ENCODE peak calls at places on chromosomes 5 and 9, in eight cellular contexts. I is ascending aorta; N is endodermal cell; Z is nucleus accumbens; X is dorsolateral prefrontal cortex; Y is activated naive CD4-positive, alpha-beta T cell treated with anti-CD3 and anti-CD28 coated beads for 36 hours; O is CD4-positive, alpha-beta T cell; R is left ventricle myocardium inferior. S is an unnamed sample.

GRCh38 chr5:159833846-159834245 is 82.4 kb upstream of the ADRA1B start:
- DNase-seq in I (no peak), N (no peak), Z (no peak), X (no peak), Y (no peak), O (no peak), R (no peak), S (no peak)

GRCh38 chr5:139395844-139396640 is 1.1 kb upstream of the PROB1 start:
- DNase-seq in I (no peak), N (peak; percentile 71), Z (no peak), X (no peak), Y (no peak), O (no peak), R (no peak), S (no peak)

GRCh38 chr9:97398999-97399758 is 12.7 kb upstream of the TDRD7 start:
- DNase-seq in I (peak; percentile 76), N (peak; percentile 95), Z (no peak), X (no peak), Y (peak; percentile 71), O (peak; percentile 63), R (peak; percentile 69), S (no peak)

GRCh38 chr5:145568581-145568980 is 266.6 kb downstream of the PRELID2 start:
- DNase-seq in I (no peak), N (no peak), Z (no peak), X (no peak), Y (no peak), O (no peak), R (no peak), S (no peak)

GRCh38 chr5:6525910-6526309 is 77.3 kb downstream of the UBE2QL1 start:
- DNase-seq in I (no peak), N (peak; percentile 81), Z (no peak), X (peak; percentile 45), Y (peak; percentile 16), O (no peak), R (no peak), S (no peak)

GRCh38 chr9:98168952-98169488 is 23.4 kb downstream of the CORO2A start:
- DNase-seq in I (no peak), N (peak; percentile 83), Z (no peak), X (peak; percentile 87), Y (no peak), O (no peak), R (peak; percentile 57), S (no peak)

GRCh38 chr9:136061405-136061804 is 33.7 kb downstream of the NACC2 start:
- DNase-seq in I (no peak), N (no peak), Z (no peak), X (no peak), Y (no peak), O (no peak), R (peak; percentile 6), S (no peak)

GRCh38 chr5:58240286-58240685 is 219.6 kb downstream of the PLK2 start:
- DNase-seq in I (no peak), N (no peak), Z (no peak), X (no peak), Y (no peak), O (no peak), R (no peak), S (no peak)

GRCh38 chr5:125976421-125977060 is 446.7 kb upstream of the GRAMD2B start:
- DNase-seq in I (no peak), N (no peak), Z (no peak), X (no peak), Y (no peak), O (no peak), R (no peak), S (no peak)

GRCh38 chr5:6111131-6111530 is 267.2 kb downstream of the MED10 start:
- DNase-seq in I (no peak), N (no peak), Z (no peak), X (no peak), Y (no peak), O (no peak), R (no peak), S (no peak)

GRCh38 chr9:137365552-137366444 is 57.2 kb downstream of the EXD3 start:
- DNase-seq in I (peak; percentile 39), N (no peak), Z (no peak), X (no peak), Y (no peak), O (no peak), R (no peak), S (no peak)

GRCh38 chr5:135551593-135552447 is 16.1 kb upstream of the NEUROG1 start:
- DNase-seq in I (peak; percentile 82), N (peak; percentile 92), Z (peak; percentile 12), X (peak; percentile 64), Y (peak; percentile 82), O (peak; percentile 29), R (peak; percentile 29), S (no peak)

GRCh38 chr5:95870105-95870672 is 47.7 kb upstream of the GLRX start:
- DNase-seq in I (no peak), N (no peak), Z (no peak), X (no peak), Y (peak; percentile 65), O (no peak), R (no peak), S (no peak)

GRCh38 chr5:151556808-151557207 is 34.3 kb downstream of the FAT2 start:
- DNase-seq in I (peak; percentile 47), N (peak; percentile 23), Z (no peak), X (peak; percentile 3), Y (no peak), O (no peak), R (no peak), S (no peak)

GRCh38 chr5:67166460-67166871 is 30.1 kb downstream of the CD180 start:
- DNase-seq in I (peak; percentile 78), N (no peak), Z (peak; percentile 51), X (no peak), Y (peak; percentile 85), O (peak; percentile 56), R (peak; percentile 58), S (no peak)

GRCh38 chr5:926416-927171 is 33.9 kb downstream of the TRIP13 start:
- DNase-seq in I (no peak), N (peak; percentile 75), Z (no peak), X (no peak), Y (peak; percentile 21), O (no peak), R (no peak), S (no peak)

GRCh38 chr5:138664276-138664943 is 88.8 kb upstream of the CTNNA1 start:
- DNase-seq in I (no peak), N (no peak), Z (no peak), X (no peak), Y (no peak), O (no peak), R (no peak), S (no peak)

GRCh38 chr5:98927242-98927987 is 1.4 kb downstream of the CHD1 start:
- DNase-seq in I (peak; percentile 70), N (peak; percentile 50), Z (no peak), X (peak; percentile 21), Y (peak; percentile 74), O (peak; percentile 48), R (peak; percentile 22), S (no peak)

GRCh38 chr5:113900831-113901230 is 387.3 kb downstream of the YTHDC2 start:
- DNase-seq in I (no peak), N (no peak), Z (no peak), X (peak; percentile 20), Y (no peak), O (no peak), R (no peak), S (no peak)

GRCh38 chr9:40914772-40915659 is 213.5 kb downstream of the FOXD4L6 start:
- DNase-seq in I (no peak), N (peak; percentile 23), Z (no peak), X (no peak), Y (no peak), O (no peak), R (no peak), S (no peak)

GRCh38 chr5:113199122-113199905 is 222.7 kb downstream of the DCP2 start:
- DNase-seq in I (no peak), N (peak; percentile 38), Z (no peak), X (no peak), Y (no peak), O (no peak), R (no peak), S (no peak)

GRCh38 chr5:15827786-15828185 is 327.8 kb downstream of the FBXL7 start:
- DNase-seq in I (no peak), N (no peak), Z (no peak), X (no peak), Y (no peak), O (no peak), R (no peak), S (no peak)

GRCh38 chr5:32115985-32116384 is 58.1 kb downstream of the GOLPH3 start:
- DNase-seq in I (no peak), N (no peak), Z (no peak), X (no peak), Y (no peak), O (no peak), R (no peak), S (no peak)

GRCh38 chr5:141149812-141150211 is at the start of gene PCDHB6:
- DNase-seq in I (no peak), N (peak; percentile 66), Z (no peak), X (no peak), Y (peak; percentile 21), O (no peak), R (no peak), S (no peak)

GRCh38 chr9:134662143-134662876 is 20.7 kb downstream of the COL5A1 start:
- DNase-seq in I (peak; percentile 88), N (no peak), Z (no peak), X (no peak), Y (no peak), O (no peak), R (peak; percentile 61), S (no peak)

GRCh38 chr5:140038373-140038957 is 4.6 kb downstream of the NRG2 start:
- DNase-seq in I (no peak), N (peak; percentile 67), Z (no peak), X (no peak), Y (no peak), O (no peak), R (no peak), S (no peak)

GRCh38 chr9:105275938-105276337 is 31.5 kb downstream of the SLC44A1 start:
- DNase-seq in I (no peak), N (no peak), Z (no peak), X (no peak), Y (no peak), O (no peak), R (no peak), S (no peak)

GRCh38 chr5:136776022-136776927 is 410.9 kb upstream of the TRPC7 start:
- DNase-seq in I (no peak), N (no peak), Z (no peak), X (no peak), Y (no peak), O (no peak), R (no peak), S (no peak)

GRCh38 chr5:169911448-169912212 is 68.7 kb downstream of the INSYN2B start:
- DNase-seq in I (no peak), N (no peak), Z (no peak), X (no peak), Y (no peak), O (no peak), R (no peak), S (no peak)

GRCh38 chr5:56816546-56817081 is 1.3 kb downstream of the MAP3K1 start:
- DNase-seq in I (peak; percentile 82), N (peak; percentile 86), Z (peak; percentile 67), X (peak; percentile 39), Y (peak; percentile 74), O (peak; percentile 33), R (peak; percentile 45), S (no peak)

GRCh38 chr9:16245756-16246440 is 624.6 kb downstream of the BNC2 start:
- DNase-seq in I (no peak), N (no peak), Z (no peak), X (no peak), Y (no peak), O (no peak), R (no peak), S (no peak)

GRCh38 chr9:4356306-4356705 is 56.4 kb upstream of the GLIS3 start:
- DNase-seq in I (no peak), N (no peak), Z (no peak), X (no peak), Y (no peak), O (no peak), R (no peak), S (no peak)

GRCh38 chr9:109117856-109118801 is 1.6 kb downstream of the TMEM245 start:
- DNase-seq in I (peak; percentile 67), N (no peak), Z (no peak), X (no peak), Y (peak; percentile 74), O (no peak), R (no peak), S (no peak)

GRCh38 chr5:89277791-89278190 is 394.8 kb upstream of the MEF2C start:
- DNase-seq in I (no peak), N (no peak), Z (no peak), X (no peak), Y (no peak), O (no peak), R (no peak), S (no peak)

S was measured in SK-N-MC.